ENCODE peak calls at places on chromosome 6, in ten cellular contexts. G, N, C, A, V, T, M, D, O and F are unnamed samples.

GRCh38 chr6:5511924-5512323 is 250.6 kb downstream of the FARS2 start:
- DNase-seq in N (no peak), T (no peak), M (no peak), D (no peak), V (no peak), C (peak), G (no peak), O (no peak), A (no peak), F (no peak)

GRCh38 chr6:156658596-156659316 is 118.4 kb upstream of the ARID1B start:
- DNase-seq in D (no peak), C (peak), A (no peak), V (no peak), G (no peak), M (no peak), O (no peak), N (no peak), T (no peak), F (no peak)

GRCh38 chr6:28940294-28940858 is 16.6 kb upstream of the TRIM27 start:
- DNase-seq in D (peak), N (no peak), O (peak), T (peak), V (peak), C (peak), G (peak), M (peak), A (no peak), F (peak)

GRCh38 chr6:7270320-7271204 is 42.4 kb downstream of the SSR1 start:
- DNase-seq in C (no peak), D (no peak), G (no peak), A (no peak), O (peak), M (no peak), N (no peak), T (no peak), V (no peak), F (no peak)

GRCh38 chr6:14276667-14277404 is 159.3 kb downstream of the CD83 start:
- DNase-seq in D (no peak), C (no peak), G (no peak), N (no peak), T (no peak), A (no peak), V (no peak), M (no peak), O (no peak), F (no peak)

GRCh38 chr6:40251609-40252008 is 317.3 kb upstream of the MOCS1 start:
- DNase-seq in D (no peak), V (no peak), O (no peak), G (peak), N (no peak), T (peak), A (peak), M (no peak), C (no peak), F (no peak)

GRCh38 chr6:16058188-16058780 is 70.6 kb upstream of the MYLIP start:
- DNase-seq in C (no peak), G (no peak), V (no peak), O (no peak), N (no peak), T (peak), A (no peak), D (no peak), M (no peak), F (no peak)

GRCh38 chr6:162344935-162345599 is 382.5 kb downstream of the PRKN start:
- DNase-seq in N (no peak), G (peak), C (no peak), T (no peak), A (no peak), V (no peak), D (no peak), O (no peak), M (no peak), F (peak)

GRCh38 chr6:48957781-48958180 is 505.3 kb downstream of the MMUT start:
- DNase-seq in G (no peak), T (no peak), O (no peak), V (no peak), M (no peak), D (no peak), A (no peak), C (peak), N (no peak), F (no peak)